ENCODE peak calls at places on chromosome 6, in six cellular contexts. O is fibroblast of lung, F is H9, A is astrocyte, C is mammary epithelial cell, D is GM23248. Y is an unnamed sample. For H3K4me1 and H3K27me3, the result is how much of the 10 kb centered on the place peaks cover.

GRCh38 chr6:134250776-134251175 is 67.1 kb downstream of the SGK1 start:
- DNase-seq in O (no peak), F (no peak), A (no peak), C (no peak), D (no peak), Y (no peak)

GRCh38 chr6:53299331-53299835 is 49.4 kb downstream of the ELOVL5 start:
- DNase-seq in O (no peak), F (no peak), A (no peak), C (no peak), D (no peak), Y (no peak)

GRCh38 chr6:76702187-76702586 is 629.7 kb upstream of the IMPG1 start:
- DNase-seq in O (no peak), F (no peak), A (no peak), C (no peak), D (peak), Y (no peak)

GRCh38 chr6:4616311-4616710 is 159.9 kb upstream of the CDYL start:
- DNase-seq in O (no peak), F (no peak), A (no peak), C (no peak), D (no peak), Y (no peak)

GRCh38 chr6:52958546-52959255 is 36.4 kb downstream of the GSTA4 start:
- DNase-seq in O (no peak), F (no peak), A (no peak), C (no peak), D (no peak), Y (no peak)

GRCh38 chr6:21769405-21769851 is 175.9 kb downstream of the SOX4 start:
- DNase-seq in O (peak), F (peak), A (peak), C (peak), D (peak), Y (no peak)

GRCh38 chr6:169048185-169048584 is 205.5 kb downstream of the THBS2 start:
- DNase-seq in O (no peak), F (no peak), A (no peak), C (no peak), D (no peak), Y (no peak)

GRCh38 chr6:71236926-71237425 is 51.6 kb upstream of the OGFRL1 start:
- DNase-seq in O (no peak), F (no peak), A (no peak), C (no peak), D (no peak), Y (no peak)

GRCh38 chr6:159151266-159151855 is 17.8 kb upstream of the FNDC1 start:
- DNase-seq in O (peak), F (no peak), A (no peak), C (peak), D (peak), Y (peak)

GRCh38 chr6:155154158-155154830 is 109.5 kb upstream of the CLDN20 start:
- DNase-seq in O (peak), F (no peak), A (peak), C (peak), D (peak), Y (no peak)

GRCh38 chr6:96967957-96968871 is 43.7 kb downstream of the KLHL32 start:
- DNase-seq in O (no peak), F (no peak), A (no peak), C (no peak), D (no peak), Y (no peak)

GRCh38 chr6:16377470-16377869 is 139.1 kb downstream of the GMPR start:
- DNase-seq in O (no peak), F (no peak), A (no peak), C (no peak), D (no peak), Y (no peak)
- H3K4me1 ChIP-seq in O (under half), F (under half), A (under half), C (under half), D (under half), Y (under half)

GRCh38 chr6:146363838-146364607 is 179.6 kb upstream of the RAB32 start:
- DNase-seq in O (no peak), F (no peak), A (no peak), C (no peak), D (no peak), Y (no peak)
- H2AFZ ChIP-seq in O (no peak), F (no peak), A (no peak), C (no peak), D (no peak), Y (no peak)

GRCh38 chr6:133245033-133245903 is 4.1 kb downstream of the EYA4 start:
- DNase-seq in O (no peak), F (no peak), A (no peak), C (no peak), D (no peak), Y (no peak)

GRCh38 chr6:133243723-133244122 is 2.6 kb downstream of the EYA4 start:
- DNase-seq in O (no peak), F (no peak), A (no peak), C (no peak), D (no peak), Y (no peak)

GRCh38 chr6:133248241-133249001 is 7.3 kb downstream of the EYA4 start:
- DNase-seq in O (peak), F (no peak), A (peak), C (peak), D (peak), Y (no peak)

GRCh38 chr6:133244502-133244901 is 3.3 kb downstream of the EYA4 start:
- DNase-seq in O (no peak), F (no peak), A (no peak), C (no peak), D (no peak), Y (no peak)

GRCh38 chr6:133247581-133247980 is 6.4 kb downstream of the EYA4 start:
- DNase-seq in O (no peak), F (no peak), A (no peak), C (no peak), D (no peak), Y (no peak)
- H3K27me3 ChIP-seq in O (under half), F (under half), A (under half), C (under half), D (under half), Y (under half)

GRCh38 chr6:30787954-30788353 is 43.6 kb upstream of the IER3 start:
- DNase-seq in O (no peak), F (no peak), A (no peak), C (no peak), D (no peak), Y (no peak)
- H3K4me1 ChIP-seq in O (under half), F (under half), A (under half), C (under half), D (under half), Y (under half)

GRCh38 chr6:11429577-11429976 is 108.0 kb upstream of the TMEM170B start:
- DNase-seq in O (peak), F (no peak), A (peak), C (no peak), D (no peak), Y (no peak)

GRCh38 chr6:11428351-11428750 is 109.2 kb upstream of the TMEM170B start:
- DNase-seq in O (no peak), F (no peak), A (no peak), C (no peak), D (peak), Y (no peak)

GRCh38 chr6:11428895-11429294 is 108.7 kb upstream of the TMEM170B start:
- DNase-seq in O (peak), F (no peak), A (peak), C (no peak), D (peak), Y (no peak)

GRCh38 chr6:11431455-11431937 is 106.1 kb upstream of the TMEM170B start:
- DNase-seq in O (no peak), F (no peak), A (no peak), C (no peak), D (no peak), Y (no peak)

GRCh38 chr6:11430036-11430435 is 107.5 kb upstream of the TMEM170B start:
- DNase-seq in O (peak), F (no peak), A (peak), C (no peak), D (peak), Y (no peak)
- H2AFZ ChIP-seq in O (no peak), F (no peak), A (no peak), C (no peak), D (no peak), Y (no peak)

GRCh38 chr6:107490568-107491058 is 696 bp downstream of the SOBP start:
- DNase-seq in O (no peak), F (no peak), A (no peak), C (no peak), D (no peak), Y (no peak)
- H3K27me3 ChIP-seq in O (under half), F (under half), A (under half), C (under half), D (under half), Y (half or more)

GRCh38 chr6:14125346-14125745 is 7.8 kb downstream of the CD83 start:
- DNase-seq in O (no peak), F (no peak), A (no peak), C (no peak), D (no peak), Y (no peak)
- H3K4me1 ChIP-seq in O (under half), F (under half), A (under half), C (under half), D (under half), Y (under half)

GRCh38 chr6:62393608-62394007 is 107.6 kb upstream of the KHDRBS2 start:
- DNase-seq in O (no peak), F (peak), A (no peak), C (no peak), D (no peak), Y (no peak)
- H2AFZ ChIP-seq in O (no peak), F (no peak), A (no peak), C (no peak), D (no peak), Y (no peak)

Y was measured in keratinocyte.